ENCODE peak calls at places on chromosomes 5 and 9, in seven cellular contexts. L, Z, I, P, C, H and T are unnamed samples.

GRCh38 chr9:101387871-101388506 is 3.2 kb upstream of the BAAT start:
- DNase-seq in C (peak; percentile 17), I (peak; percentile 33), L (no peak), Z (peak; percentile 58), H (peak; percentile 86), P (no peak), T (no peak)

GRCh38 chr5:81202652-81203051 is 30.5 kb upstream of the CKMT2 start:
- DNase-seq in I (no peak), P (no peak), Z (no peak), C (no peak), L (no peak), H (no peak), T (no peak)

GRCh38 chr5:122929001-122929400 is 83.6 kb downstream of the SNX24 start:
- DNase-seq in C (no peak), L (no peak), Z (no peak), H (no peak), I (no peak), P (no peak), T (no peak)

GRCh38 chr5:176743828-176744583 is 66.4 kb upstream of the UNC5A start:
- DNase-seq in L (no peak), I (no peak), Z (no peak), H (no peak), P (peak; percentile 60), C (peak; percentile 26), T (no peak)

GRCh38 chr9:19642256-19642655 is 146.6 kb downstream of the SLC24A2 start:
- DNase-seq in I (no peak), C (peak; percentile 29), Z (no peak), P (no peak), H (peak; percentile 2), L (no peak), T (no peak)

GRCh38 chr5:137666109-137666850 is 69.6 kb downstream of the KLHL3 start:
- DNase-seq in P (no peak), H (no peak), C (no peak), I (no peak), Z (no peak), L (peak; percentile 58), T (no peak)

GRCh38 chr9:98451576-98451975 is 196.1 kb upstream of the TBC1D2 start:
- DNase-seq in Z (no peak), P (no peak), L (no peak), I (no peak), C (no peak), H (no peak), T (no peak)

GRCh38 chr5:136703706-136704105 is 338.4 kb upstream of the TRPC7 start:
- DNase-seq in Z (no peak), I (no peak), H (no peak), C (no peak), L (no peak), P (no peak), T (no peak)

GRCh38 chr5:40441733-40442132 is 238.0 kb upstream of the PTGER4 start:
- DNase-seq in Z (no peak), L (no peak), I (no peak), H (peak; percentile 37), P (no peak), C (no peak), T (no peak)

GRCh38 chr9:132671620-132672412 is 1.6 kb downstream of the GTF3C4 start:
- DNase-seq in I (no peak), H (no peak), L (no peak), C (no peak), P (no peak), Z (no peak), T (no peak)

GRCh38 chr5:167571824-167572223 is 719.6 kb upstream of the WWC1 start:
- DNase-seq in P (no peak), C (no peak), Z (no peak), L (no peak), I (no peak), H (no peak), T (no peak)

GRCh38 chr9:113160571-113160970 is 9.8 kb downstream of the SLC31A2 start:
- DNase-seq in I (no peak), Z (no peak), H (no peak), P (no peak), L (no peak), C (no peak), T (no peak)

GRCh38 chr5:77972545-77973252 is 196.6 kb upstream of the TBCA start:
- DNase-seq in L (no peak), I (no peak), P (no peak), C (peak; percentile 76), Z (no peak), H (no peak), T (no peak)

GRCh38 chr5:175796536-175797499 is 74.6 kb upstream of the CPLX2 start:
- DNase-seq in Z (peak; percentile 33), I (peak; percentile 93), L (no peak), P (peak; percentile 95), H (peak; percentile 68), C (peak; percentile 80), T (no peak)

GRCh38 chr5:112276996-112277395 is 142.1 kb downstream of the EPB41L4A start:
- DNase-seq in L (no peak), C (peak; percentile 30), H (no peak), P (no peak), I (no peak), Z (no peak), T (no peak)
- TF ChIP-seq SIN3A in L (no peak), C (no peak), H (no peak), P (no peak), I (no peak), Z (no peak), T (no peak)

DNA sequence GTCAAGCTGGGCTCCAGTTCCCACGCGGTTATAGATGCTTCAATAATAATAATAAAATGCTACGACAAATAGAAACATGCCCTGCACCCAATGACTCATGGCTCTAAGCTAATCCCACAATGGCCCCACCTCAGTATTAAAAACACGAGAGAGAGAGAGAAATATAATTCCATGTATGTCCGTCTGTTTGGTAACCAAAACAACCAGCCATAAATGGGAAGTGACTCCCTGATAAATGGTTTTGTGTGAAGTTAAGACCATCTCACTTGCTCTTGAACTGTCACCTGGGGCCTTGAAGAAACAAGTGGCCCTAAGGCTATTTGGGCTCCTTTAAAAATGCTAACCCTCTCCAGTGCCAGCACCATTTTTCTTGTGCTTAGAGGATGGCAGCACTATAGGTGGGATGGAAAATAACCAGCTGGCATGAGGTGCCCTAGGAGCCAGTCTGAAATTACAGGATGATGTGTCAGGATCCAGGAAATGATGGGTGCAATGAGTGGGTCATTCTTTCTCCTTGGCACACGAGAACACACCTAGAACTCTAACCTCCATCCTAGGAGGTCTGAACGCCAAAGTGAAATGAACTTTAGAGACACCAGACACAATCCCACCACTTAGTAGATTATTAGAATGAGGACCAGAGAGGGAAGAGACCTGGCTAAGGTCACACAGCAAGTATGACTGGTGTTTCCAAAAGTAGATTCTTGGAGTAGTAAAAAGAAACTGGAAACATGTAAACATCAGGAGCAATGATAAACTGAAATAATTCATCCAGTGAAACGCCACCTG is 35.7 kb upstream of the ADRB2 start:
- DNase-seq in L (no peak), P (no peak), C (no peak), H (no peak), I (no peak), Z (no peak), T (no peak)
- TF ChIP-seq SIN3A in L (no peak), P (no peak), C (no peak), H (no peak), I (no peak), Z (no peak), T (no peak)

DNA sequence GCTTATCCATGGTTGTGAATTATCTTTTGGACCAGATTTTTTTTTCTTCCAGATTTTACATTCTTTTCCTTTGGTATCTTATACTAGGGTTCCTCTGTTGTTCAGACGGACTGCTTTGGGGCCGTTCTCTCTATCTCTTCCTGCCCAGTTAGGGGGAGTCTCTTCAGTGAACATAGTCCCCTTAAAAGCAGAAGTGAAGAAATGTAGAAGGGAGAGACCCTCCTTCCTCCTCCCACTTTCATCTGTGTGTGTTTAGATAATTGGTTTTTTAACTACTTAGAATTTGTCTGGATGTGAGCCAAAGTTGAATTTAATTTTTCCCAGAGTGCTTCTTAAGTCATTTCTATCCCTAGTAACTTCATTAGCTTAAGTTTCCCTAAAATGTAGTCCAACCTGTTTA is 167.5 kb downstream of the HACD4 start:
- DNase-seq in P (no peak), H (no peak), C (no peak), Z (no peak), L (no peak), I (no peak), T (no peak)
- TF ChIP-seq SIN3A in P (no peak), H (no peak), C (no peak), Z (no peak), L (no peak), I (no peak), T (no peak)

DNA sequence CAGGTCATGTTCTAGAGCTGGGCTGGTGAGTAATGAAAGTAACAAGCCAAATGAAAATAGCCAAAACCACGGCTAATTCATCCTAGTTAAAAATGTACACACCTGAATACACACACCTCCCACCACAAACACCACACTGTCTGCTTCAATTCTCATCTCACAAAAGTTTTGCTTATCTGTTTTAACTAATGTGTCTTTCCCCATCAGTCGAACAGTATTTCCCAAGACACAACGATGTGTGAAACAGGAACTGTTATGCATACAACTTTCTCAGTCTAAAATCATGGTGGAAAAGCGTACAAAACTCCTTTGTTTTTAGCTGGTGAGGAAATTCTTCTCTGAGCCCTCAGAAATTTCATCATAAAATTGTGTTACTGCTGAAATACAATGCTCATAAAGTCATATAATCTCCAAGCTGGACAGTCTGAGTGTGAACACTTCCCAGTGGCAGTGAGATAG is 242.4 kb downstream of the EFNA5 start:
- DNase-seq in Z (no peak), C (no peak), I (no peak), L (peak; percentile 55), P (no peak), H (no peak), T (no peak)
- TF ChIP-seq SIN3A in Z (no peak), C (no peak), I (no peak), L (no peak), P (no peak), H (no peak), T (no peak)

GRCh38 chr5:135213466-135214239 is 179.6 kb upstream of the PITX1 start:
- DNase-seq in C (no peak), I (no peak), P (peak; percentile 39), H (no peak), Z (no peak), L (no peak), T (no peak)

GRCh38 chr5:135214897-135215616 is 181.0 kb upstream of the PITX1 start:
- DNase-seq in I (no peak), H (no peak), C (peak; percentile 3), Z (no peak), P (peak; percentile 13), L (no peak), T (no peak)

GRCh38 chr5:135216813-135217154 is 182.2 kb downstream of the MACROH2A1 start:
- DNase-seq in P (no peak), H (no peak), C (no peak), I (no peak), Z (no peak), L (no peak), T (no peak)

GRCh38 chr5:135216072-135216812 is 182.2 kb upstream of the PITX1 start:
- DNase-seq in I (no peak), Z (no peak), L (no peak), H (no peak), C (no peak), P (peak; percentile 20), T (no peak)

DNA sequence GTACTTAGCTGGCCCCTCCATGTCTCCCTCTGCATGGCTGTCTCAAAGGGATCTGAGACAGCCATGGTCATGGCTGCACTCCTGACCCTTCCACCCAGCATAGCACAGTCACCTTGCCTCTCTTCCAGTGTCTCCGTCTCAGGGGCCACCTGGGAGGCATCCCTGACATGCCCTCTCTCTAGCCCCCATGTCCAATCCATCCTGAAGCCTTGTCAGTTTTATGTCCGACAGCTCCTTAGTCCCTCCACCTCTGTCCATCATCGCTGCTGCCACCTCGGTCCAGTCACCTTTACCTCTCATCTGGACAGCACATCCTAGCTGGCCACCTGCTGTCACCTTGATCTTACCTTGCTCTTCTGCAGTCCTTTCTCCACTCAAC is 181.6 kb upstream of the PITX1 start:
- DNase-seq in Z (no peak), C (no peak), I (no peak), P (no peak), L (no peak), H (no peak), T (no peak)
- TF ChIP-seq SIN3A in Z (no peak), C (no peak), I (no peak), P (no peak), L (no peak), H (no peak), T (no peak)